ENCODE peak calls at places on chromosome 6, in four cellular contexts. C is stomach, D is prostate gland, E is uterus. L is an unnamed sample.

GRCh38 chr6:37919417-37920157 is 100.1 kb downstream of the ZFAND3 start:
- DNase-seq in C (no peak), D (no peak), E (no peak), L (no peak)

GRCh38 chr6:34305982-34306702 is 57.3 kb upstream of the SMIM29 start:
- DNase-seq in C (peak; percentile 61), D (no peak), E (peak; percentile 19), L (no peak)

GRCh38 chr6:105713474-105714118 is 310.7 kb upstream of the PREP start:
- DNase-seq in C (no peak), D (no peak), E (no peak), L (no peak)

GRCh38 chr6:104606361-104606760 is 253.4 kb downstream of the HACE1 start:
- DNase-seq in C (no peak), D (no peak), E (no peak), L (no peak)

GRCh38 chr6:41723936-41724637 is 11.3 kb downstream of the TFEB start:
- DNase-seq in C (no peak), D (no peak), E (no peak), L (no peak)

GRCh38 chr6:111737065-111737521 is 131.4 kb upstream of the TRAF3IP2 start:
- DNase-seq in C (no peak), D (no peak), E (no peak), L (no peak)

GRCh38 chr6:6890400-6890858 is 217.3 kb upstream of the RREB1 start:
- DNase-seq in C (peak; percentile 58), D (no peak), E (no peak), L (no peak)

GRCh38 chr6:84516151-84516550 is 248.2 kb downstream of the TBX18 start:
- DNase-seq in C (no peak), D (no peak), E (no peak), L (no peak)

GRCh38 chr6:109424946-109425345 is 15.5 kb downstream of the PPIL6 start:
- DNase-seq in C (no peak), D (no peak), E (no peak), L (no peak)

GRCh38 chr6:161792887-161793286 is 519.0 kb upstream of the AGPAT4 start:
- DNase-seq in C (no peak), D (no peak), E (no peak), L (peak; percentile 86)

GRCh38 chr6:111573892-111574800 is 31.5 kb downstream of the TRAF3IP2 start:
- DNase-seq in C (no peak), D (no peak), E (peak; percentile 52), L (no peak)

GRCh38 chr6:42068872-42069522 is 18.7 kb downstream of the TAF8 start:
- DNase-seq in C (no peak), D (no peak), E (no peak), L (no peak)

GRCh38 chr6:15921243-15921642 is 207.6 kb upstream of the MYLIP start:
- DNase-seq in C (no peak), D (no peak), E (no peak), L (no peak)

GRCh38 chr6:14025160-14025559 is 92.4 kb upstream of the CD83 start:
- DNase-seq in C (no peak), D (no peak), E (no peak), L (no peak)

GRCh38 chr6:150717419-150717818 is 117.7 kb downstream of the PLEKHG1 start:
- DNase-seq in C (peak; percentile 66), D (no peak), E (no peak), L (no peak)

GRCh38 chr6:36544228-36544627 is 3.1 kb downstream of the STK38 start:
- DNase-seq in C (no peak), D (no peak), E (no peak), L (no peak)

GRCh38 chr6:85008311-85009015 is 244.1 kb upstream of the TBX18 start:
- DNase-seq in C (no peak), D (no peak), E (no peak), L (peak; percentile 50)

GRCh38 chr6:16318538-16318937 is 80.2 kb downstream of the GMPR start:
- DNase-seq in C (no peak), D (no peak), E (peak; percentile 34), L (no peak)

GRCh38 chr6:129620234-129620610 is 89.8 kb downstream of the ARHGAP18 start:
- DNase-seq in C (no peak), D (no peak), E (no peak), L (no peak)

GRCh38 chr6:154986787-154987235 is 8.3 kb upstream of the TIAM2 start:
- DNase-seq in C (no peak), D (no peak), E (no peak), L (no peak)

GRCh38 chr6:29964904-29965872 is 22.9 kb downstream of the HLA-A start:
- DNase-seq in C (peak; percentile 87), D (peak; percentile 83), E (peak; percentile 72), L (peak; percentile 95)

GRCh38 chr6:11835065-11835464 is 56.5 kb upstream of the ADTRP start:
- DNase-seq in C (no peak), D (no peak), E (no peak), L (no peak)

GRCh38 chr6:41732601-41733348 is 2.6 kb downstream of the TFEB start:
- DNase-seq in C (peak; percentile 41), D (peak; percentile 30), E (no peak), L (no peak)

GRCh38 chr6:106084973-106085686 is 1.0 kb upstream of the PRDM1 start:
- DNase-seq in C (no peak), D (no peak), E (no peak), L (peak; percentile 31)

GRCh38 chr6:29924731-29925130 is 17.6 kb upstream of the HLA-A start:
- DNase-seq in C (no peak), D (no peak), E (no peak), L (no peak)

GRCh38 chr6:138428943-138429616 is 25.1 kb downstream of the HEBP2 start:
- DNase-seq in C (no peak), D (no peak), E (no peak), L (no peak)

GRCh38 chr6:29892696-29893095 is 49.6 kb upstream of the HLA-A start:
- DNase-seq in C (no peak), D (no peak), E (no peak), L (no peak)

GRCh38 chr6:140318408-140318807 is 944.0 kb upstream of the CITED2 start:
- DNase-seq in C (no peak), D (no peak), E (no peak), L (no peak)

GRCh38 chr6:87945966-87946365 is 101.7 kb upstream of the SPACA1 start:
- DNase-seq in C (no peak), D (peak; percentile 80), E (no peak), L (no peak)

GRCh38 chr6:20943922-20944321 is 409.7 kb downstream of the CDKAL1 start:
- DNase-seq in C (no peak), D (no peak), E (no peak), L (no peak)

GRCh38 chr6:20948531-20948930 is 414.3 kb downstream of the CDKAL1 start:
- DNase-seq in C (no peak), D (no peak), E (no peak), L (no peak)

GRCh38 chr6:20946890-20947289 is 412.6 kb downstream of the CDKAL1 start:
- DNase-seq in C (no peak), D (no peak), E (no peak), L (no peak)

GRCh38 chr6:20947977-20948376 is 413.7 kb downstream of the CDKAL1 start:
- DNase-seq in C (no peak), D (no peak), E (no peak), L (no peak)

DNA sequence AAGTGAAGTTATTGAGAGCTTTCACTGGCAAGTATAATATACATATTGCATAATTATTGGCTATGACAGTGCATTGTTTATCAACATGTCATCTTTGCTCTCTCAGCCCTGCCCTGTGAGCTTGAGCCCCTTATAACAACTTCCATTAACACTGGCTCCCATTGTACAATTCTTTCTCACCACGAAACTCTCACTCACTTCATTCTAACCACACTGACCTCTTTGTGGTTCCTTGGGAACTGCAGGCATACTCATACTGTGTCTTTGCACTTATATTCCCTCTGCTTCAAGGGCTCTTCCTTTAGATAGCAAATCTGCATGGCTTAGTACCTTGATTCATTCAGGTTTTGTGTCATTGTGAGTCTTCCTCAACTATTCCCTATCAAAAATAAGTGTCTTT is 411.8 kb downstream of the CDKAL1 start:
- DNase-seq in C (no peak), D (no peak), E (no peak), L (no peak)
- TF ChIP-seq CTCF in C (no peak), D (no peak), E (no peak), L (no peak)

GRCh38 chr6:53499094-53499493 is 45.8 kb downstream of the GCLC start:
- DNase-seq in C (no peak), D (no peak), E (no peak), L (no peak)
- H3K4me3 ChIP-seq in C (no peak overlapping the region), D (no peak overlapping the region), E (no peak overlapping the region), L (no peak overlapping the region)

GRCh38 chr6:163341224-163341623 is 73.3 kb upstream of the QKI start:
- DNase-seq in C (no peak), D (no peak), E (no peak), L (no peak)
- H3K27ac ChIP-seq in C (no peak overlapping the region), D (no peak overlapping the region), E (no peak overlapping the region), L (no peak overlapping the region)

GRCh38 chr6:127332383-127332961 is 10.9 kb downstream of the ECHDC1 start:
- DNase-seq in C (no peak), D (no peak), E (no peak), L (no peak)
- TF ChIP-seq CTCF in C (no peak), D (no peak), E (no peak), L (no peak)